ENCODE peak calls at places on chromosomes 6 and 20, in nine cellular contexts. One of them, this sample, is unnamed.

GRCh38 chr6:127119361-127120108 is 1.1 kb downstream of the RSPO3 start:
- DNase-seq in body of pancreas: no peak
- DNase-seq in tibial artery: peak
- DNase-seq in fibroblast of mammary gland: no peak
- DNase-seq in Calu3: no peak
- DNase-seq in left lung: peak
- DNase-seq in GM12865: peak
- DNase-seq in cardiac muscle cell: no peak
- DNase-seq in WERI-Rb-1: peak
- DNase-seq in this sample: peak

GRCh38 chr6:57173056-57173885 is 1.1 kb downstream of the BAG2 start:
- DNase-seq in body of pancreas: no peak
- DNase-seq in tibial artery: no peak
- DNase-seq in fibroblast of mammary gland: no peak
- DNase-seq in Calu3: peak
- DNase-seq in left lung: no peak
- DNase-seq in GM12865: peak
- DNase-seq in cardiac muscle cell: peak
- DNase-seq in WERI-Rb-1: peak
- DNase-seq in this sample: peak

GRCh38 chr6:113351183-113351834 is 505.8 kb upstream of the MARCKS start:
- DNase-seq in body of pancreas: no peak
- DNase-seq in tibial artery: no peak
- DNase-seq in fibroblast of mammary gland: peak
- DNase-seq in Calu3: no peak
- DNase-seq in left lung: no peak
- DNase-seq in GM12865: no peak
- DNase-seq in cardiac muscle cell: peak
- DNase-seq in WERI-Rb-1: no peak
- DNase-seq in this sample: no peak

GRCh38 chr20:37468886-37469285 is 52.2 kb upstream of the NNAT start:
- DNase-seq in body of pancreas: no peak
- DNase-seq in tibial artery: no peak
- DNase-seq in fibroblast of mammary gland: no peak
- DNase-seq in Calu3: no peak
- DNase-seq in left lung: no peak
- DNase-seq in GM12865: no peak
- DNase-seq in cardiac muscle cell: no peak
- DNase-seq in WERI-Rb-1: peak
- DNase-seq in this sample: no peak

GRCh38 chr6:13406051-13406477 is 77.7 kb upstream of the TBC1D7 start:
- DNase-seq in body of pancreas: no peak
- DNase-seq in tibial artery: no peak
- DNase-seq in fibroblast of mammary gland: no peak
- DNase-seq in Calu3: no peak
- DNase-seq in left lung: no peak
- DNase-seq in GM12865: no peak
- DNase-seq in cardiac muscle cell: no peak
- DNase-seq in WERI-Rb-1: peak
- DNase-seq in this sample: no peak

GRCh38 chr6:38193486-38194281 is 374.2 kb downstream of the ZFAND3 start:
- DNase-seq in body of pancreas: no peak
- DNase-seq in tibial artery: no peak
- DNase-seq in fibroblast of mammary gland: no peak
- DNase-seq in Calu3: no peak
- DNase-seq in left lung: no peak
- DNase-seq in GM12865: no peak
- DNase-seq in cardiac muscle cell: no peak
- DNase-seq in WERI-Rb-1: no peak
- DNase-seq in this sample: no peak

GRCh38 chr6:11428895-11429294 is 108.7 kb upstream of the TMEM170B start:
- DNase-seq in body of pancreas: no peak
- DNase-seq in tibial artery: no peak
- DNase-seq in fibroblast of mammary gland: peak
- DNase-seq in Calu3: no peak
- DNase-seq in left lung: no peak
- DNase-seq in GM12865: peak
- DNase-seq in cardiac muscle cell: peak
- DNase-seq in WERI-Rb-1: no peak
- DNase-seq in this sample: no peak

GRCh38 chr6:37289931-37290330 is 32.0 kb upstream of the TMEM217 start:
- DNase-seq in body of pancreas: no peak
- DNase-seq in tibial artery: no peak
- DNase-seq in fibroblast of mammary gland: no peak
- DNase-seq in Calu3: no peak
- DNase-seq in left lung: no peak
- DNase-seq in GM12865: peak
- DNase-seq in cardiac muscle cell: no peak
- DNase-seq in WERI-Rb-1: no peak
- DNase-seq in this sample: no peak

GRCh38 chr6:158636778-158637177 is 7.8 kb downstream of the DYNLT1 start:
- DNase-seq in body of pancreas: no peak
- DNase-seq in tibial artery: peak
- DNase-seq in fibroblast of mammary gland: no peak
- DNase-seq in Calu3: no peak
- DNase-seq in left lung: no peak
- DNase-seq in GM12865: no peak
- DNase-seq in cardiac muscle cell: no peak
- DNase-seq in WERI-Rb-1: no peak
- DNase-seq in this sample: no peak

GRCh38 chr20:11582073-11582472 is 335.6 kb upstream of the BTBD3 start:
- DNase-seq in body of pancreas: no peak
- DNase-seq in tibial artery: no peak
- DNase-seq in fibroblast of mammary gland: peak
- DNase-seq in Calu3: no peak
- DNase-seq in left lung: no peak
- DNase-seq in GM12865: no peak
- DNase-seq in cardiac muscle cell: peak
- DNase-seq in WERI-Rb-1: no peak
- DNase-seq in this sample: no peak

GRCh38 chr6:69416739-69417138 is 380.1 kb downstream of the LMBRD1 start:
- DNase-seq in body of pancreas: no peak
- DNase-seq in tibial artery: no peak
- DNase-seq in fibroblast of mammary gland: peak
- DNase-seq in Calu3: no peak
- DNase-seq in left lung: no peak
- DNase-seq in GM12865: no peak
- DNase-seq in cardiac muscle cell: peak
- DNase-seq in WERI-Rb-1: no peak
- DNase-seq in this sample: no peak

GRCh38 chr6:75213112-75213511 is 7.3 kb upstream of the COL12A1 start:
- DNase-seq in body of pancreas: no peak
- DNase-seq in tibial artery: no peak
- DNase-seq in fibroblast of mammary gland: no peak
- DNase-seq in Calu3: no peak
- DNase-seq in left lung: no peak
- DNase-seq in GM12865: no peak
- DNase-seq in cardiac muscle cell: peak
- DNase-seq in WERI-Rb-1: no peak
- DNase-seq in this sample: no peak

GRCh38 chr6:145668844-145669243 is 66.5 kb downstream of the EPM2A start:
- DNase-seq in body of pancreas: no peak
- DNase-seq in tibial artery: no peak
- DNase-seq in fibroblast of mammary gland: no peak
- DNase-seq in Calu3: no peak
- DNase-seq in left lung: no peak
- DNase-seq in GM12865: no peak
- DNase-seq in cardiac muscle cell: no peak
- DNase-seq in WERI-Rb-1: no peak
- DNase-seq in this sample: no peak

GRCh38 chr20:12086359-12086758 is 168.7 kb downstream of the BTBD3 start:
- DNase-seq in body of pancreas: no peak
- DNase-seq in tibial artery: no peak
- DNase-seq in fibroblast of mammary gland: peak
- DNase-seq in Calu3: no peak
- DNase-seq in left lung: no peak
- DNase-seq in GM12865: no peak
- DNase-seq in cardiac muscle cell: peak
- DNase-seq in WERI-Rb-1: no peak
- DNase-seq in this sample: no peak

GRCh38 chr6:169368200-169368599 is 114.6 kb upstream of the THBS2 start:
- DNase-seq in body of pancreas: no peak
- DNase-seq in tibial artery: no peak
- DNase-seq in fibroblast of mammary gland: no peak
- DNase-seq in Calu3: no peak
- DNase-seq in left lung: no peak
- DNase-seq in GM12865: no peak
- DNase-seq in cardiac muscle cell: no peak
- DNase-seq in WERI-Rb-1: no peak
- DNase-seq in this sample: no peak

GRCh38 chr6:169366177-169366901 is 112.7 kb upstream of the THBS2 start:
- DNase-seq in body of pancreas: no peak
- DNase-seq in tibial artery: no peak
- DNase-seq in fibroblast of mammary gland: no peak
- DNase-seq in Calu3: no peak
- DNase-seq in left lung: peak
- DNase-seq in GM12865: no peak
- DNase-seq in cardiac muscle cell: no peak
- DNase-seq in WERI-Rb-1: no peak
- DNase-seq in this sample: no peak

GRCh38 chr6:169363590-169363989 is 109.9 kb upstream of the THBS2 start:
- DNase-seq in body of pancreas: no peak
- DNase-seq in tibial artery: peak
- DNase-seq in fibroblast of mammary gland: peak
- DNase-seq in Calu3: no peak
- DNase-seq in left lung: peak
- DNase-seq in GM12865: no peak
- DNase-seq in cardiac muscle cell: no peak
- DNase-seq in WERI-Rb-1: no peak
- DNase-seq in this sample: no peak

GRCh38 chr6:169367507-169367906 is 113.9 kb upstream of the THBS2 start:
- DNase-seq in body of pancreas: no peak
- DNase-seq in tibial artery: no peak
- DNase-seq in fibroblast of mammary gland: no peak
- DNase-seq in Calu3: no peak
- DNase-seq in left lung: no peak
- DNase-seq in GM12865: no peak
- DNase-seq in cardiac muscle cell: no peak
- DNase-seq in WERI-Rb-1: no peak
- DNase-seq in this sample: no peak

DNA sequence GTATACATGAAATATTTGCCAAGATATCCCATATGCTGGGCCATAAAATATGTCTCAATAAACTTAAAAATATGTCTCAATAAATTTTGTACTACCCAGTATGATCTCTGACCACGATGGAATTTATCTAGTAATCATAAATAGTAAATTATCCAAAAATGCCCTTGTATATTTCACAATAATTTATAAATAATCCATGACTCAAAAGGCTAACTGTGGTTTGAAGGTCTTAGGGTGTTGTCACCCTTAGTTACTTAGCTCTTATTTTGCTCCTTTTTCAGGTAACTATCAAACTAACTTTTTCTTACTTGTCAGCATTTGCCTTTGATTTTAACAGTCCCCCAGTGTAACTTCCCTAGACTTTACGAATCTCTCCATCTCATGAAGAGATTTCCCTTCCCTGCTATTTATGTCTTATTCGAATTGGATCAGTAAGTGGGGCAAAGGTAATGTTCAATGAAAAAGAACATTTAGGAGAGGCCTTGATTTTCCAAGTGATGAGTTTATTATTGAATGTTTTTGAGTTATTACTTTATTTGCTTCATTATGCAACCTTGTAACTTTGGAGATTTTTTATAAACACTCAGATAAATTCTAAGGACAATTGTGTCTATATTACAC is 109.0 kb upstream of the THBS2 start:
- DNase-seq in body of pancreas: no peak
- DNase-seq in tibial artery: no peak
- DNase-seq in fibroblast of mammary gland: peak
- DNase-seq in Calu3: no peak
- DNase-seq in left lung: no peak
- DNase-seq in GM12865: no peak
- DNase-seq in cardiac muscle cell: no peak
- DNase-seq in WERI-Rb-1: no peak
- DNase-seq in this sample: no peak
- TF ChIP-seq CTCF in body of pancreas: no peak
- TF ChIP-seq CTCF in tibial artery: no peak
- TF ChIP-seq CTCF in fibroblast of mammary gland: no peak
- TF ChIP-seq CTCF in Calu3: no peak
- TF ChIP-seq CTCF in left lung: no peak
- TF ChIP-seq CTCF in GM12865: no peak
- TF ChIP-seq CTCF in cardiac muscle cell: no peak
- TF ChIP-seq CTCF in WERI-Rb-1: no peak
- TF ChIP-seq CTCF in this sample: no peak

DNA sequence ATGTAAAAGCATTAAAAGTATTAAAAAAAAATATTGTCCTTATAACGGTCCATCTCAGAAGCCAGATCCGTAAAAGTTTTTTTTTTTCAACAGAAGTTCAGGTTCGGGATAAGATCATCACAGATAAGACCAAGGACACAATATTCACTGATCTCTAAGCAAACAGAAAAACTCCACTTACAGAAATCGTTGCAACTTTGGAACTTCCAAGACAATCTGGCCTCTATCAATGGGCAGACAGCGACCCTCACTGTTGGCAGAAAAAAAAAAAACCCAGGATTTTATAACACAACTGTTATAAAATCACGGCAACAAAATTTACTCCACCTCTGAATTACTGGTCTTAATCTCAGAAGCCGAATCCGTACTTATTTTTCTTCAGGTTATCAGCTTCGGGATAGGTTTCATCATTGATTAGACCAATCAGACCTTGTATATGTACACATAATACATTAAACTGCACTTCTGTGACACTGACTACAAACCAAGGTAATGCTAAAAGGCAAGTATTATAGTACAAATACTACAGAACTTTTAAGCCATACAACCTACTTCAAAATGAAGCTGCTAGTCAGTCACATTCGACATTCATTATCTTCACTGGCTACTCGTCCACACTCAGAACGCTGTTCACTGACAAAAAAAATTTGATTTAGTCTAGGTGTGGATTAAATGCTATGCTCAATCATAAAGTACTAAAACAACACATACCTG is 34.7 kb upstream of the SYNCRIP start:
- DNase-seq in body of pancreas: no peak
- DNase-seq in tibial artery: no peak
- DNase-seq in fibroblast of mammary gland: peak
- DNase-seq in Calu3: no peak
- DNase-seq in left lung: no peak
- DNase-seq in GM12865: peak
- DNase-seq in cardiac muscle cell: peak
- DNase-seq in WERI-Rb-1: no peak
- DNase-seq in this sample: no peak
- TF ChIP-seq CTCF in body of pancreas: no peak
- TF ChIP-seq CTCF in tibial artery: no peak
- TF ChIP-seq CTCF in fibroblast of mammary gland: no peak
- TF ChIP-seq CTCF in Calu3: no peak
- TF ChIP-seq CTCF in left lung: no peak
- TF ChIP-seq CTCF in GM12865: no peak
- TF ChIP-seq CTCF in cardiac muscle cell: peak
- TF ChIP-seq CTCF in WERI-Rb-1: no peak
- TF ChIP-seq CTCF in this sample: peak

GRCh38 chr6:5580736-5581568 is 319.6 kb downstream of the FARS2 start:
- DNase-seq in body of pancreas: no peak
- DNase-seq in tibial artery: no peak
- DNase-seq in fibroblast of mammary gland: no peak
- DNase-seq in Calu3: no peak
- DNase-seq in left lung: no peak
- DNase-seq in GM12865: peak
- DNase-seq in cardiac muscle cell: no peak
- DNase-seq in WERI-Rb-1: no peak
- DNase-seq in this sample: no peak
- TF ChIP-seq CTCF in body of pancreas: no peak
- TF ChIP-seq CTCF in tibial artery: no peak
- TF ChIP-seq CTCF in fibroblast of mammary gland: no peak
- TF ChIP-seq CTCF in Calu3: no peak
- TF ChIP-seq CTCF in left lung: no peak
- TF ChIP-seq CTCF in GM12865: no peak
- TF ChIP-seq CTCF in cardiac muscle cell: no peak
- TF ChIP-seq CTCF in WERI-Rb-1: no peak
- TF ChIP-seq CTCF in this sample: peak

GRCh38 chr6:63764318-63764916 is 128.8 kb downstream of the PHF3 start:
- DNase-seq in body of pancreas: no peak
- DNase-seq in tibial artery: no peak
- DNase-seq in fibroblast of mammary gland: peak
- DNase-seq in Calu3: no peak
- DNase-seq in left lung: no peak
- DNase-seq in GM12865: peak
- DNase-seq in cardiac muscle cell: peak
- DNase-seq in WERI-Rb-1: no peak
- DNase-seq in this sample: no peak
- TF ChIP-seq CTCF in body of pancreas: peak
- TF ChIP-seq CTCF in tibial artery: peak
- TF ChIP-seq CTCF in fibroblast of mammary gland: peak
- TF ChIP-seq CTCF in Calu3: peak
- TF ChIP-seq CTCF in left lung: peak
- TF ChIP-seq CTCF in GM12865: peak
- TF ChIP-seq CTCF in cardiac muscle cell: peak
- TF ChIP-seq CTCF in WERI-Rb-1: no peak
- TF ChIP-seq CTCF in this sample: peak

This sample was measured in GM13977.